ENCODE peak calls at places on chromosomes 4 and X, in five cellular contexts. L, P, A, W and Z are unnamed samples. For H3K36me3, the result is how much of the 10 kb centered on the place peaks cover.

GRCh38 chr4:118265312-118266144 is 87.3 kb downstream of the PRSS12 start:
- DNase-seq in L (peak), P (no peak), A (no peak), W (no peak), Z (no peak)

GRCh38 chrX:129522184-129523059 is 868 bp downstream of the SMARCA1 start:
- DNase-seq in L (peak), P (peak), A (peak), W (no peak), Z (peak)

GRCh38 chr4:77493120-77493767 is 112.4 kb upstream of the CXCL13 start:
- DNase-seq in L (no peak), P (no peak), A (no peak), W (no peak), Z (no peak)

GRCh38 chrX:69503228-69503834 is 795 bp upstream of the NALF2 start:
- DNase-seq in L (peak), P (peak), A (peak), W (peak), Z (no peak)

GRCh38 chrX:12956704-12957541 is 18.0 kb upstream of the TMSB4X start:
- DNase-seq in L (peak), P (no peak), A (peak), W (peak), Z (peak)

GRCh38 chrX:68685722-68686683 is 38.5 kb downstream of the STARD8 start:
- DNase-seq in L (peak), P (peak), A (peak), W (no peak), Z (peak)

GRCh38 chrX:7170903-7171302 is 22.9 kb upstream of the PUDP start:
- DNase-seq in L (peak), P (peak), A (peak), W (peak), Z (peak)

GRCh38 chrX:134631404-134632346 is 26.6 kb downstream of the PLAC1 start:
- DNase-seq in L (no peak), P (peak), A (peak), W (no peak), Z (no peak)

GRCh38 chrX:48083212-48083611 is 11.8 kb upstream of the ZNF630 start:
- DNase-seq in L (peak), P (peak), A (peak), W (peak), Z (peak)

GRCh38 chr4:106333186-106333585 is 16.8 kb downstream of the AIMP1 start:
- DNase-seq in L (no peak), P (no peak), A (no peak), W (no peak), Z (no peak)

GRCh38 chr4:19987746-19988145 is 264.0 kb upstream of the SLIT2 start:
- DNase-seq in L (no peak), P (no peak), A (peak), W (no peak), Z (no peak)

GRCh38 chrX:16771483-16772398 is 14.5 kb upstream of the TXLNG start:
- DNase-seq in L (peak), P (no peak), A (peak), W (no peak), Z (peak)

GRCh38 chr4:69823481-69824186 is 36.3 kb downstream of the SULT1E1 start:
- DNase-seq in L (peak), P (peak), A (peak), W (peak), Z (no peak)

GRCh38 chr4:152352645-152353116 is 183.2 kb downstream of the FBXW7 start:
- DNase-seq in L (peak), P (peak), A (peak), W (peak), Z (peak)

GRCh38 chr4:156084312-156084811 is 130.7 kb upstream of the CTSO start:
- DNase-seq in L (no peak), P (no peak), A (no peak), W (no peak), Z (no peak)

GRCh38 chrX:48864210-48864609 is 28.8 kb upstream of the PCSK1N start:
- DNase-seq in L (no peak), P (no peak), A (peak), W (no peak), Z (no peak)

GRCh38 chr4:145299380-145300076 is 119.1 kb upstream of the OTUD4 start:
- DNase-seq in L (no peak), P (no peak), A (peak), W (peak), Z (no peak)

GRCh38 chr4:166078956-166079355 is 205.9 kb downstream of the TLL1 start:
- DNase-seq in L (peak), P (no peak), A (no peak), W (no peak), Z (no peak)

GRCh38 chrX:38796926-38797325 is 4.3 kb upstream of the MID1IP1 start:
- DNase-seq in L (no peak), P (no peak), A (peak), W (no peak), Z (no peak)

GRCh38 chrX:66050140-66050569 is 10.3 kb upstream of the VSIG4 start:
- DNase-seq in L (no peak), P (no peak), A (no peak), W (no peak), Z (no peak)

GRCh38 chrX:18170910-18171309 is 49.8 kb downstream of the BEND2 start:
- DNase-seq in L (no peak), P (no peak), A (no peak), W (no peak), Z (no peak)

GRCh38 chr4:15882675-15883086 is 55.9 kb downstream of the FGFBP1 start:
- DNase-seq in L (peak), P (peak), A (peak), W (peak), Z (peak)

GRCh38 chr4:151429957-151430548 is 21.1 kb downstream of the FHIP1A start:
- DNase-seq in L (peak), P (no peak), A (no peak), W (no peak), Z (no peak)

GRCh38 chrX:119970574-119970973 is 27.0 kb upstream of the NKAP start:
- DNase-seq in L (no peak), P (no peak), A (no peak), W (no peak), Z (no peak)

GRCh38 chr4:176635372-176636261 is 157.1 kb downstream of the VEGFC start:
- DNase-seq in L (no peak), P (no peak), A (peak), W (no peak), Z (no peak)

GRCh38 chr4:16843831-16844508 is 54.5 kb downstream of the LDB2 start:
- DNase-seq in L (no peak), P (no peak), A (peak), W (no peak), Z (no peak)

GRCh38 chrX:19739683-19740082 is 147.7 kb downstream of the SH3KBP1 start:
- DNase-seq in L (peak), P (peak), A (peak), W (peak), Z (peak)

GRCh38 chr4:3128058-3128457 is 53.6 kb downstream of the HTT start:
- DNase-seq in L (no peak), P (peak), A (no peak), W (no peak), Z (no peak)

GRCh38 chr4:3124070-3124767 is 49.7 kb downstream of the HTT start:
- DNase-seq in L (no peak), P (no peak), A (peak), W (no peak), Z (no peak)

GRCh38 chr4:3130826-3131225 is 56.3 kb downstream of the HTT start:
- DNase-seq in L (no peak), P (no peak), A (no peak), W (no peak), Z (no peak)

GRCh38 chr4:3127129-3127528 is 52.6 kb downstream of the HTT start:
- DNase-seq in L (no peak), P (no peak), A (no peak), W (no peak), Z (no peak)

GRCh38 chr4:3128976-3129375 is 54.5 kb downstream of the HTT start:
- DNase-seq in L (no peak), P (no peak), A (no peak), W (no peak), Z (no peak)
- H3K36me3 ChIP-seq in L (under half), P (half or more), A (under half), W (half or more), Z (under half)

GRCh38 chr4:73607375-73608026 is 12.7 kb downstream of the RASSF6 start:
- DNase-seq in L (no peak), P (no peak), A (no peak), W (peak), Z (no peak)
- H3K36me3 ChIP-seq in L (under half), P (under half), A (under half), W (half or more), Z (under half)

GRCh38 chr4:102612195-102612594 is 111.0 kb downstream of the NFKB1 start:
- DNase-seq in L (no peak), P (no peak), A (no peak), W (no peak), Z (no peak)
- H3K36me3 ChIP-seq in L (under half), P (under half), A (under half), W (half or more), Z (under half)

GRCh38 chr4:532588-533317 is 33.7 kb downstream of the PIGG start:
- DNase-seq in L (peak), P (no peak), A (no peak), W (no peak), Z (peak)

GRCh38 chr4:533318-534100 is 34.5 kb downstream of the PIGG start:
- DNase-seq in L (no peak), P (no peak), A (no peak), W (no peak), Z (no peak)

GRCh38 chr4:531076-531475 is 32.1 kb downstream of the PIGG start:
- DNase-seq in L (no peak), P (peak), A (no peak), W (no peak), Z (no peak)

GRCh38 chr4:530017-530781 is 31.2 kb downstream of the PIGG start:
- DNase-seq in L (no peak), P (no peak), A (no peak), W (no peak), Z (no peak)

GRCh38 chr4:531721-532565 is 32.9 kb downstream of the PIGG start:
- DNase-seq in L (no peak), P (no peak), A (no peak), W (no peak), Z (no peak)
- H3K36me3 ChIP-seq in L (under half), P (half or more), A (under half), W (under half), Z (under half)

GRCh38 chr4:3137908-3138307 is 63.4 kb downstream of the HTT start:
- DNase-seq in L (no peak), P (no peak), A (no peak), W (no peak), Z (no peak)
- H3K36me3 ChIP-seq in L (half or more), P (half or more), A (under half), W (half or more), Z (under half)

DNA sequence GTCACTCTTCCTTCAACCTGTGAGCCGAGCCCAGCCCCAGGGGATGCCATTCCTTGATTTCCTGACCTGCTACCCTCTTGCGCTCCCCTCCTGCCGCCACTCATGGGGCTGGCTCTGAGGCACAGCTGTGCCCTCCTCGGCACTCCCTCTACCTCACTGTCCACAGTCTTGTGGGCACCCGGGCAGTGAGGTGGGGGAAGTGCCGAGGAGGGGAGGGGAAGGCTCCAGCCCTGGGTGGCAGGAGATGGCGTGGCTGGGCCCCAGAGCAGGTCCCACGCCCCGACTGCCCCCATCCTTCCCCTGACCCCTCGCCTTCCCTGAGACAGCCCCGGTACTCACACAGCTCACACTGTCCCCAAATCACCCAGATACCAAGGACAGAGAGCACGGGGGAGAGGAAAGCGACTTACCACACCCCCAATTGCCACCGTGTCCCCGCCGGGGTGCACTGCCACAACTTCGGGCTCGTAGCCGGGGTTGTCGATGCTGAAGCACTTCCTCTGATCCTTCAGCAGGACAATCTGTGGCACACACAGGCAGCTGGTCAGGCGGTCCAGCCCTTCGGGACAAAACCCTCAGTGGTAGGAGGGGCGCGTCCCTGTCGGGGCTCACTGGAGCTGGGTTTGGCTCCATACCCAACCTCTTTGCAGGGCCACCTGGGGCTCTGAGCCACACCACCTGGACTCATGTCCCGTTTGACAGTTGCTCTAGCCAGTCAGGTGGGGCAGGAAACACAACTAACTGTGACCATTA is 37.9 kb downstream of the WDR1 start:
- DNase-seq in L (no peak), P (no peak), A (no peak), W (no peak), Z (peak)
- H3K36me3 ChIP-seq in L (under half), P (half or more), A (half or more), W (half or more), Z (half or more)

GRCh38 chrX:115031989-115032388 is 14.6 kb upstream of the IL13RA2 start:
- DNase-seq in L (no peak), P (no peak), A (no peak), W (no peak), Z (no peak)
- H3K36me3 ChIP-seq in L (under half), P (under half), A (under half), W (under half), Z (under half)

DNA sequence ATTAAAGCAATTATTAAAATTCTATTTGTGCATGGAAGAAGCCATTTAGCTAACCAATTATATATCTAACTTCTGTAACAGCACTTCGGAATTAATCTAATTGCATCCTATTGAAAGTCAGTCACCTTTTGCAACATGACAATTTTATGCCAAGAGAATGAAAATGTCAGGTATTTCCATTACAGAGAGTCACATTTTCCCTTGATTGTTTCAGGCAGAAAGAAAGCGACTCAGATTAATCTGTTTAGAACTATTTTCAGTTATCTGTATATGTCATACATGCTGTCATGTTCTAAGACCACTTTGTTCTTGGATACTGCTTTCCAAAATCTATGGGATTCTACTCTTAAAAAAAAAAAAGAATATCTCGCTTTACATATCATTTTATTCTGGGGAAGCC is 31.5 kb downstream of the GALNT7 start:
- DNase-seq in L (no peak), P (no peak), A (no peak), W (no peak), Z (no peak)
- H3K36me3 ChIP-seq in L (under half), P (under half), A (under half), W (under half), Z (under half)

GRCh38 chr4:84734037-84734436 is 151.1 kb downstream of the CDS1 start:
- DNase-seq in L (no peak), P (no peak), A (no peak), W (no peak), Z (no peak)
- H3K36me3 ChIP-seq in L (under half), P (half or more), A (under half), W (under half), Z (under half)